ENCODE peak calls at places on chromosome 7, in four cellular contexts. One of them, this sample, is unnamed.
A peak's percentile ranks its signal among the peaks of the same experiment; 100 is the strongest.

GRCh38 chr7:133859191-133859590 is 267.9 kb upstream of the LRGUK start:
- DNase-seq in H1: no peak
- DNase-seq in CD8-positive, alpha-beta T cell: no peak
- DNase-seq in AG04449: no peak
- DNase-seq in this sample: no peak

GRCh38 chr7:140552240-140552679 is 73.0 kb upstream of the MKRN1 start:
- DNase-seq in H1: no peak
- DNase-seq in CD8-positive, alpha-beta T cell: no peak
- DNase-seq in AG04449: no peak
- DNase-seq in this sample: no peak

GRCh38 chr7:128352636-128353035 is 8.9 kb downstream of the PRRT4 start:
- DNase-seq in H1: no peak
- DNase-seq in CD8-positive, alpha-beta T cell: no peak
- DNase-seq in AG04449: no peak
- DNase-seq in this sample: no peak

GRCh38 chr7:16942929-16943509 is 61.2 kb upstream of the AGR3 start:
- DNase-seq in H1: no peak
- DNase-seq in CD8-positive, alpha-beta T cell: no peak
- DNase-seq in AG04449: no peak
- DNase-seq in this sample: no peak

GRCh38 chr7:36758879-36759278 is 34.6 kb upstream of the AOAH start:
- DNase-seq in H1: no peak
- DNase-seq in CD8-positive, alpha-beta T cell: no peak
- DNase-seq in AG04449: no peak
- DNase-seq in this sample: no peak

GRCh38 chr7:28481131-28481926 is 69.0 kb downstream of the CREB5 start:
- DNase-seq in H1: no peak
- DNase-seq in CD8-positive, alpha-beta T cell: no peak
- DNase-seq in AG04449: peak; percentile 38
- DNase-seq in this sample: peak; percentile 72

GRCh38 chr7:139075031-139075652 is 34.4 kb downstream of the ZC3HAV1 start:
- DNase-seq in H1: peak; percentile 67
- DNase-seq in CD8-positive, alpha-beta T cell: peak; percentile 77
- DNase-seq in AG04449: peak; percentile 31
- DNase-seq in this sample: peak; percentile 90

GRCh38 chr7:104979167-104979841 is 34.7 kb upstream of the KMT2E start:
- DNase-seq in H1: peak; percentile 54
- DNase-seq in CD8-positive, alpha-beta T cell: no peak
- DNase-seq in AG04449: no peak
- DNase-seq in this sample: peak; percentile 86

GRCh38 chr7:30286749-30287148 is 2.4 kb downstream of the ZNRF2 start:
- DNase-seq in H1: no peak
- DNase-seq in CD8-positive, alpha-beta T cell: no peak
- DNase-seq in AG04449: no peak
- DNase-seq in this sample: no peak

GRCh38 chr7:12648704-12649261 is 38.6 kb upstream of the ARL4A start:
- DNase-seq in H1: no peak
- DNase-seq in CD8-positive, alpha-beta T cell: no peak
- DNase-seq in AG04449: no peak
- DNase-seq in this sample: no peak

GRCh38 chr7:5425507-5426225 is 2.0 kb upstream of the TNRC18 start:
- DNase-seq in H1: peak; percentile 80
- DNase-seq in CD8-positive, alpha-beta T cell: no peak
- DNase-seq in AG04449: no peak
- DNase-seq in this sample: peak; percentile 92

GRCh38 chr7:101315336-101315735 is 6.3 kb downstream of the IFT22 start:
- DNase-seq in H1: peak; percentile 81
- DNase-seq in CD8-positive, alpha-beta T cell: peak; percentile 56
- DNase-seq in AG04449: no peak
- DNase-seq in this sample: peak; percentile 72

GRCh38 chr7:144907577-144907976 is 71.7 kb upstream of the TPK1 start:
- DNase-seq in H1: no peak
- DNase-seq in CD8-positive, alpha-beta T cell: no peak
- DNase-seq in AG04449: no peak
- DNase-seq in this sample: no peak

GRCh38 chr7:74223711-74224510 is 14.1 kb downstream of the LAT2 start:
- DNase-seq in H1: no peak
- DNase-seq in CD8-positive, alpha-beta T cell: no peak
- DNase-seq in AG04449: no peak
- DNase-seq in this sample: no peak

GRCh38 chr7:158975526-158976467 is 119.4 kb downstream of the DYNC2I1 start:
- DNase-seq in H1: no peak
- DNase-seq in CD8-positive, alpha-beta T cell: no peak
- DNase-seq in AG04449: no peak
- DNase-seq in this sample: no peak

GRCh38 chr7:132380065-132380464 is 196.2 kb downstream of the PLXNA4 start:
- DNase-seq in H1: no peak
- DNase-seq in CD8-positive, alpha-beta T cell: no peak
- DNase-seq in AG04449: no peak
- DNase-seq in this sample: peak; percentile 92

GRCh38 chr7:116446179-116446855 is 53.2 kb upstream of the CAV2 start:
- DNase-seq in H1: no peak
- DNase-seq in CD8-positive, alpha-beta T cell: no peak
- DNase-seq in AG04449: no peak
- DNase-seq in this sample: peak; percentile 75

GRCh38 chr7:116588225-116588624 is 63.4 kb downstream of the CAV1 start:
- DNase-seq in H1: no peak
- DNase-seq in CD8-positive, alpha-beta T cell: no peak
- DNase-seq in AG04449: no peak
- DNase-seq in this sample: peak; percentile 67

GRCh38 chr7:19585761-19586160 is 123.1 kb downstream of the POLR1F start:
- DNase-seq in H1: no peak
- DNase-seq in CD8-positive, alpha-beta T cell: no peak
- DNase-seq in AG04449: no peak
- DNase-seq in this sample: no peak

GRCh38 chr7:85770332-85770731 is 583.5 kb upstream of the SEMA3D start:
- DNase-seq in H1: no peak
- DNase-seq in CD8-positive, alpha-beta T cell: no peak
- DNase-seq in AG04449: peak; percentile 29
- DNase-seq in this sample: no peak

GRCh38 chr7:8590791-8591190 is 157.4 kb downstream of the NXPH1 start:
- DNase-seq in H1: no peak
- DNase-seq in CD8-positive, alpha-beta T cell: no peak
- DNase-seq in AG04449: no peak
- DNase-seq in this sample: no peak

GRCh38 chr7:76065016-76065612 is 17.2 kb downstream of the MDH2 start:
- DNase-seq in H1: no peak
- DNase-seq in CD8-positive, alpha-beta T cell: no peak
- DNase-seq in AG04449: no peak
- DNase-seq in this sample: no peak

GRCh38 chr7:29878081-29878688 is 71.9 kb downstream of the WIPF3 start:
- DNase-seq in H1: no peak
- DNase-seq in CD8-positive, alpha-beta T cell: no peak
- DNase-seq in AG04449: no peak
- DNase-seq in this sample: peak; percentile 66

GRCh38 chr7:42099837-42100508 is 137.0 kb downstream of the GLI3 start:
- DNase-seq in H1: no peak
- DNase-seq in CD8-positive, alpha-beta T cell: no peak
- DNase-seq in AG04449: no peak
- DNase-seq in this sample: no peak

GRCh38 chr7:48443051-48443450 is 271.8 kb downstream of the ABCA13 start:
- DNase-seq in H1: no peak
- DNase-seq in CD8-positive, alpha-beta T cell: no peak
- DNase-seq in AG04449: no peak
- DNase-seq in this sample: no peak

GRCh38 chr7:1851731-1852531 is 181.9 kb downstream of the ELFN1 start:
- DNase-seq in H1: no peak
- DNase-seq in CD8-positive, alpha-beta T cell: no peak
- DNase-seq in AG04449: no peak
- DNase-seq in this sample: no peak

GRCh38 chr7:157654350-157654749 is 317.5 kb downstream of the DNAJB6 start:
- DNase-seq in H1: no peak
- DNase-seq in CD8-positive, alpha-beta T cell: no peak
- DNase-seq in AG04449: no peak
- DNase-seq in this sample: no peak

GRCh38 chr7:130278892-130279690 is 12.4 kb downstream of the CPA2 start:
- DNase-seq in H1: no peak
- DNase-seq in CD8-positive, alpha-beta T cell: no peak
- DNase-seq in AG04449: peak; percentile 89
- DNase-seq in this sample: peak; percentile 98

GRCh38 chr7:130275826-130276291 is 9.2 kb downstream of the CPA2 start:
- DNase-seq in H1: no peak
- DNase-seq in CD8-positive, alpha-beta T cell: no peak
- DNase-seq in AG04449: no peak
- DNase-seq in this sample: no peak

GRCh38 chr7:130274983-130275649 is 8.5 kb downstream of the CPA2 start:
- DNase-seq in H1: no peak
- DNase-seq in CD8-positive, alpha-beta T cell: no peak
- DNase-seq in AG04449: no peak
- DNase-seq in this sample: no peak

GRCh38 chr7:130276796-130277762 is 10.4 kb downstream of the CPA2 start:
- DNase-seq in H1: no peak
- DNase-seq in CD8-positive, alpha-beta T cell: no peak
- DNase-seq in AG04449: no peak
- DNase-seq in this sample: peak; percentile 57

DNA sequence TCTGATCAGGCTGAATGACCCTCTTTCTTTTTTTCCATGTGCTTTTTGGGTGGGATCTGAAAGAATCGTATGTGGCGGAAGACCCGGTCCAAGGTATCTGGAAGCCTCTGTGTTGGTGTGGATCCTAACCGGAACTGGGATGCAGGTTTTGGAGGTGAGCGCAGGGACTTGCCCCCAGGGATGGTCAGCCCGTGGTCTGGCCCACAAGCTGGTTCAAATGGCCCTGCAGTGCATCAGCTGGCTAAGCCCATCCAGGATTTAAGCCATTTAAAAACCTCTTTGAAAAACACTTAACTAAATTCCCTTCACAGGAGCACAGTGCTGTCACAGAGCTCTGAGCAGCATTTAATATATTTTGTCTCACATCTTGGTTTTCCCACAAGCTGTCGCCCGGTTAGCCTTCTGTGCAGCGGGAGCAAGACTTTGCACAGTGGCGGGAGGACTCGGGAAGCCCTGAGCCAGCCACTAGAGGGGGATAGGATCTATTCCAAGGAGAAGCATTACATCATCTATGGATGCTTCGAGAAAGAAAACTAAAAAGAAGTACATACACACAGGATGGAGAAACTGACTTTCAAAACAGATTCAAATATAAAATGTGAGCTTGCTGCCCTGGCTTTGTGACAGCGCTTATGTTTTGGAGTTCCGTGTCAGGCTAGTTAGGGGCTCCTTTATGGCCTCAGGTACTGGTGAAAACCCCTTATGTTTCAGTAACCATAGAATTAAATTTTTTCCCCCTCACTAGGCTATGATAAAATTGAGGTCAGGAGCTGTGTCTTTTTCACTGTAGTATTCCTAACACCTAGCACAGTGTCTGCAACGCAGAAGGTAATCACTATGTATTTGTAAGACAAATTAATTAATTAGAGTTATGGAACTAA is 11.3 kb downstream of the CPA2 start:
- DNase-seq in H1: peak; percentile 67
- DNase-seq in CD8-positive, alpha-beta T cell: no peak
- DNase-seq in AG04449: no peak
- DNase-seq in this sample: peak; percentile 85
- TF ChIP-seq CTCF in H1: peak; percentile 55
- TF ChIP-seq CTCF in CD8-positive, alpha-beta T cell: no peak
- TF ChIP-seq CTCF in AG04449: peak; percentile 38
- TF ChIP-seq CTCF in this sample: peak; percentile 72

DNA sequence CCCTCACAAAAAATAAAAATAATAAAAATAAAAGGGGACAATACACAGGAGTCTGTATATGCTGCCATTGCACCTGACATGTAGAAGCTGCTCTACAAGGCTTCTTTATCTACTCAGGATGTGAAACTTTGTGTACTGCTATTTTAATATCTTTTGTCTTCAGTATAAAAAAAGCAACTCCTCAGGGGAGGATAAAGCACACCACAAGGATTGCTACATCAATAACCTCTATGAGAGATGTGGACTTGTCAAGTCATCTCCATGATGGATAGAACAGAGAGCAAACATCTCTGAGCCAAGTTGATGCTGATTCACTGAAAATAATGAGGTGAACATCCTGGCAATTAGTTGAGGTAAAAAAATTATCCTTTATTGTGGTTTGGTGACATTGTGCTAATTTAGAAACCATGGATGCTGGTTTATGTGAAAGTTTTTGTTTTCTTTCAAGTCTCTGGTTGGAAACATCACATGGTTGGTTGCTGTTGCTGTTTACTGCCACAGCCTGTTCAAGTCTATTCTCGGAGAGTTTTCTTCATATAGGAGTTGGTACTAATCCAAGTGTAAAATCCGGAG is 1.6 kb upstream of the HECW1 start:
- DNase-seq in H1: no peak
- DNase-seq in CD8-positive, alpha-beta T cell: no peak
- DNase-seq in AG04449: no peak
- DNase-seq in this sample: no peak
- H3K4me3 ChIP-seq in H1: no peak overlapping the region
- H3K4me3 ChIP-seq in CD8-positive, alpha-beta T cell: no peak overlapping the region
- H3K4me3 ChIP-seq in AG04449: no peak overlapping the region
- H3K4me3 ChIP-seq in this sample: no peak overlapping the region

GRCh38 chr7:21828846-21829245 is 116.9 kb downstream of the CDCA7L start:
- DNase-seq in H1: no peak
- DNase-seq in CD8-positive, alpha-beta T cell: no peak
- DNase-seq in AG04449: no peak
- DNase-seq in this sample: no peak
- TF ChIP-seq CTCF in H1: peak; percentile 36
- TF ChIP-seq CTCF in CD8-positive, alpha-beta T cell: no peak
- TF ChIP-seq CTCF in AG04449: no peak
- TF ChIP-seq CTCF in this sample: no peak

DNA sequence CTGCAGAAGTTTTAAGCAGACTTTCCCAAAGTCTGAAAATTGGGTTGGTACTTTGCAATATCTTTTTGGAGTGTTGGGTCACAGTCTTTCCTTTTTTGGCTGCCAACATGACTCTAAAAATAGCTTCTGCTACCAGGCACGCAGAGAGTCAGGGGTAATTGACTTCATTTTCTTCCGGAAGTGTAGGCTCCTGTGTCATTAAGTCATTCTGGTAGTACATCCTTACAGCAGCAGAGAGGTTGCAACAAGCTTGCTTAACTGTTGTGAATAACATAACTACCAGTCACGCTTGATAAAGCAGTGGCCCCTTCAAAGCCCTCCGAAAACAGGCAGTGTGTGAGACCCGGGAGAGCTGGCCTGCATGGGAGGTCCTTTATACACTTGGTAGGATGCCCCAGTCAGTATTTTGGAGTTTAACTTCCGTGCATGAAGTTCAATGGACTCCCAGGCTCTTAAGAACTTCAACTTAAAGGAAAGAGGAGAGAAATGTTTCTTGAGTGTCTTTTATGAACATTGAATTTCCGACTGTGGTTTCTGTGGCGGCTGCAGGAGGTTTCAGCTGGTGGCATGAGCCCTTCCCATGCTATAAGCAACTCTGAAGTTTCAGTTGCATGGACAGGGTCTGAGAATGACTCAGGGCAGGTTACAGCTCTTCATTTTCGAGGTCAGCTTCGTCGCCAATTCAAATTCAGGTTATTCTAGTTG is 310.7 kb downstream of the GALNT17 start:
- DNase-seq in H1: no peak
- DNase-seq in CD8-positive, alpha-beta T cell: no peak
- DNase-seq in AG04449: no peak
- DNase-seq in this sample: no peak
- H3K4me3 ChIP-seq in H1: no peak overlapping the region
- H3K4me3 ChIP-seq in CD8-positive, alpha-beta T cell: no peak overlapping the region
- H3K4me3 ChIP-seq in AG04449: no peak overlapping the region
- H3K4me3 ChIP-seq in this sample: no peak overlapping the region

GRCh38 chr7:23520582-23520981 is 11.2 kb downstream of the TRA2A start:
- DNase-seq in H1: peak; percentile 53
- DNase-seq in CD8-positive, alpha-beta T cell: no peak
- DNase-seq in AG04449: no peak
- DNase-seq in this sample: no peak
- TF ChIP-seq CTCF in H1: peak; percentile 25
- TF ChIP-seq CTCF in CD8-positive, alpha-beta T cell: no peak
- TF ChIP-seq CTCF in AG04449: no peak
- TF ChIP-seq CTCF in this sample: no peak

GRCh38 chr7:137840183-137840779 is 6.5 kb downstream of the DGKI start:
- DNase-seq in H1: no peak
- DNase-seq in CD8-positive, alpha-beta T cell: no peak
- DNase-seq in AG04449: no peak
- DNase-seq in this sample: no peak
- H3K4me3 ChIP-seq in H1: no peak overlapping the region
- H3K4me3 ChIP-seq in CD8-positive, alpha-beta T cell: no peak overlapping the region
- H3K4me3 ChIP-seq in AG04449: no peak overlapping the region
- H3K4me3 ChIP-seq in this sample: no peak overlapping the region

This sample was measured in fibroblast of pulmonary artery.